ENCODE peak calls at places on chromosomes 6 and 20, in seven cellular contexts. One of them, this sample, is unnamed.

GRCh38 chr6:163793584-163793983 is 379.1 kb downstream of the QKI start:
- DNase-seq in fibroblast of villous mesenchyme: peak
- DNase-seq in BJ: no peak
- DNase-seq in AML-193: no peak
- DNase-seq in C1 segment of cervical spinal cord: no peak
- DNase-seq in HepG2: peak
- DNase-seq in MV-4-11: no peak
- DNase-seq in this sample: no peak

GRCh38 chr6:112202639-112203341 is 51.6 kb downstream of the LAMA4 start:
- DNase-seq in fibroblast of villous mesenchyme: peak
- DNase-seq in BJ: no peak
- DNase-seq in AML-193: no peak
- DNase-seq in C1 segment of cervical spinal cord: no peak
- DNase-seq in HepG2: no peak
- DNase-seq in MV-4-11: peak
- DNase-seq in this sample: no peak

GRCh38 chr20:50141018-50141675 is 12.4 kb downstream of the PEDS1 start:
- DNase-seq in fibroblast of villous mesenchyme: no peak
- DNase-seq in BJ: no peak
- DNase-seq in AML-193: no peak
- DNase-seq in C1 segment of cervical spinal cord: no peak
- DNase-seq in HepG2: no peak
- DNase-seq in MV-4-11: no peak
- DNase-seq in this sample: no peak

GRCh38 chr6:49606696-49607390 is 29.8 kb downstream of the RHAG start:
- DNase-seq in fibroblast of villous mesenchyme: peak
- DNase-seq in BJ: peak
- DNase-seq in AML-193: peak
- DNase-seq in C1 segment of cervical spinal cord: no peak
- DNase-seq in HepG2: peak
- DNase-seq in MV-4-11: peak
- DNase-seq in this sample: no peak

GRCh38 chr6:19472850-19473249 is 364.3 kb upstream of the ID4 start:
- DNase-seq in fibroblast of villous mesenchyme: no peak
- DNase-seq in BJ: no peak
- DNase-seq in AML-193: no peak
- DNase-seq in C1 segment of cervical spinal cord: no peak
- DNase-seq in HepG2: no peak
- DNase-seq in MV-4-11: no peak
- DNase-seq in this sample: no peak

GRCh38 chr6:136812174-136812573 is 10.2 kb upstream of the PEX7 start:
- DNase-seq in fibroblast of villous mesenchyme: peak
- DNase-seq in BJ: no peak
- DNase-seq in AML-193: no peak
- DNase-seq in C1 segment of cervical spinal cord: no peak
- DNase-seq in HepG2: no peak
- DNase-seq in MV-4-11: no peak
- DNase-seq in this sample: no peak

GRCh38 chr6:156599977-156600647 is 177.1 kb upstream of the ARID1B start:
- DNase-seq in fibroblast of villous mesenchyme: no peak
- DNase-seq in BJ: no peak
- DNase-seq in AML-193: no peak
- DNase-seq in C1 segment of cervical spinal cord: no peak
- DNase-seq in HepG2: no peak
- DNase-seq in MV-4-11: no peak
- DNase-seq in this sample: no peak

GRCh38 chr6:112038756-112039430 is 15.0 kb upstream of the CCN6 start:
- DNase-seq in fibroblast of villous mesenchyme: no peak
- DNase-seq in BJ: no peak
- DNase-seq in AML-193: no peak
- DNase-seq in C1 segment of cervical spinal cord: no peak
- DNase-seq in HepG2: no peak
- DNase-seq in MV-4-11: no peak
- DNase-seq in this sample: no peak

GRCh38 chr6:89731924-89732568 is 87.5 kb downstream of the MDN1 start:
- DNase-seq in fibroblast of villous mesenchyme: no peak
- DNase-seq in BJ: no peak
- DNase-seq in AML-193: no peak
- DNase-seq in C1 segment of cervical spinal cord: no peak
- DNase-seq in HepG2: no peak
- DNase-seq in MV-4-11: no peak
- DNase-seq in this sample: no peak

GRCh38 chr6:170497845-170498281 is 55.2 kb downstream of the PSMB1 start:
- DNase-seq in fibroblast of villous mesenchyme: no peak
- DNase-seq in BJ: no peak
- DNase-seq in AML-193: no peak
- DNase-seq in C1 segment of cervical spinal cord: no peak
- DNase-seq in HepG2: no peak
- DNase-seq in MV-4-11: no peak
- DNase-seq in this sample: no peak

GRCh38 chr20:5845686-5846651 is 95.8 kb downstream of the SHLD1 start:
- DNase-seq in fibroblast of villous mesenchyme: peak
- DNase-seq in BJ: no peak
- DNase-seq in AML-193: no peak
- DNase-seq in C1 segment of cervical spinal cord: no peak
- DNase-seq in HepG2: no peak
- DNase-seq in MV-4-11: peak
- DNase-seq in this sample: no peak

GRCh38 chr6:44431118-44431725 is 43.7 kb downstream of the CDC5L start:
- DNase-seq in fibroblast of villous mesenchyme: peak
- DNase-seq in BJ: no peak
- DNase-seq in AML-193: peak
- DNase-seq in C1 segment of cervical spinal cord: no peak
- DNase-seq in HepG2: peak
- DNase-seq in MV-4-11: peak
- DNase-seq in this sample: peak

GRCh38 chr20:40268321-40269075 is 420.5 kb downstream of the MAFB start:
- DNase-seq in fibroblast of villous mesenchyme: peak
- DNase-seq in BJ: no peak
- DNase-seq in AML-193: no peak
- DNase-seq in C1 segment of cervical spinal cord: no peak
- DNase-seq in HepG2: no peak
- DNase-seq in MV-4-11: no peak
- DNase-seq in this sample: no peak

GRCh38 chr20:8720089-8720488 is 348.8 kb upstream of the PLCB4 start:
- DNase-seq in fibroblast of villous mesenchyme: peak
- DNase-seq in BJ: no peak
- DNase-seq in AML-193: peak
- DNase-seq in C1 segment of cervical spinal cord: no peak
- DNase-seq in HepG2: no peak
- DNase-seq in MV-4-11: no peak
- DNase-seq in this sample: no peak

GRCh38 chr20:37564388-37565133 is 36.9 kb upstream of the BLCAP start:
- DNase-seq in fibroblast of villous mesenchyme: peak
- DNase-seq in BJ: no peak
- DNase-seq in AML-193: peak
- DNase-seq in C1 segment of cervical spinal cord: no peak
- DNase-seq in HepG2: peak
- DNase-seq in MV-4-11: no peak
- DNase-seq in this sample: peak

GRCh38 chr6:113690255-113690956 is 166.7 kb upstream of the MARCKS start:
- DNase-seq in fibroblast of villous mesenchyme: peak
- DNase-seq in BJ: no peak
- DNase-seq in AML-193: peak
- DNase-seq in C1 segment of cervical spinal cord: no peak
- DNase-seq in HepG2: peak
- DNase-seq in MV-4-11: peak
- DNase-seq in this sample: no peak

GRCh38 chr20:53328956-53329355 is 264.7 kb downstream of the ZNF217 start:
- DNase-seq in fibroblast of villous mesenchyme: peak
- DNase-seq in BJ: no peak
- DNase-seq in AML-193: no peak
- DNase-seq in C1 segment of cervical spinal cord: no peak
- DNase-seq in HepG2: no peak
- DNase-seq in MV-4-11: no peak
- DNase-seq in this sample: no peak

GRCh38 chr6:35719830-35720733 is 16.8 kb upstream of the ARMC12 start:
- DNase-seq in fibroblast of villous mesenchyme: peak
- DNase-seq in BJ: no peak
- DNase-seq in AML-193: peak
- DNase-seq in C1 segment of cervical spinal cord: peak
- DNase-seq in HepG2: no peak
- DNase-seq in MV-4-11: peak
- DNase-seq in this sample: peak

GRCh38 chr20:20407891-20408805 is 40.2 kb downstream of the INSM1 start:
- DNase-seq in fibroblast of villous mesenchyme: peak
- DNase-seq in BJ: no peak
- DNase-seq in AML-193: no peak
- DNase-seq in C1 segment of cervical spinal cord: no peak
- DNase-seq in HepG2: peak
- DNase-seq in MV-4-11: no peak
- DNase-seq in this sample: no peak